ENCODE peak calls at places on chromosomes 5 and 9, in six cellular contexts. A is OCI-LY7, T is SK-N-SH, K is PC-3, G is GM23338, D is MM.1S. M is an unnamed sample.

GRCh38 chr5:159163700-159164044 is 45.7 kb downstream of the RNF145 start:
- DNase-seq in A (no peak), T (no peak), K (no peak), G (no peak), D (no peak), M (no peak)

GRCh38 chr5:14932902-14933475 is 61.4 kb upstream of the ANKH start:
- DNase-seq in A (no peak), T (no peak), K (peak; percentile 24), G (no peak), D (no peak), M (no peak)

GRCh38 chr9:131398204-131398603 is 4.3 kb downstream of the PRRC2B start:
- DNase-seq in A (peak; percentile 75), T (no peak), K (peak; percentile 27), G (no peak), D (peak; percentile 89), M (no peak)

GRCh38 chr9:131590449-131590848 is 45.1 kb downstream of the PRRT1B start:
- DNase-seq in A (no peak), T (no peak), K (no peak), G (no peak), D (no peak), M (no peak)

GRCh38 chr9:122107291-122107805 is 14.2 kb upstream of the TTLL11 start:
- DNase-seq in A (no peak), T (peak; percentile 12), K (no peak), G (no peak), D (no peak), M (no peak)

GRCh38 chr5:133605323-133605722 is 7.0 kb downstream of the FSTL4 start:
- DNase-seq in A (no peak), T (peak; percentile 80), K (no peak), G (no peak), D (no peak), M (no peak)

GRCh38 chr9:93620041-93620506 is 43.7 kb downstream of the PHF2 start:
- DNase-seq in A (no peak), T (no peak), K (no peak), G (peak; percentile 55), D (no peak), M (no peak)

GRCh38 chr5:68180286-68181038 is 35.1 kb upstream of the PIK3R1 start:
- DNase-seq in A (no peak), T (no peak), K (no peak), G (no peak), D (no peak), M (peak; percentile 36)

GRCh38 chr5:128965011-128965637 is at the start of gene SLC27A6:
- DNase-seq in A (no peak), T (peak; percentile 81), K (no peak), G (peak; percentile 78), D (no peak), M (peak; percentile 46)

GRCh38 chr9:69122391-69123141 is 51.5 kb upstream of the TJP2 start:
- DNase-seq in A (peak; percentile 38), T (no peak), K (peak; percentile 65), G (peak; percentile 82), D (no peak), M (peak; percentile 68)

GRCh38 chr9:130177898-130178805 is 5.9 kb downstream of the NCS1 start:
- DNase-seq in A (no peak), T (no peak), K (no peak), G (no peak), D (no peak), M (no peak)

GRCh38 chr5:148708854-148709253 is 54.5 kb upstream of the HTR4 start:
- DNase-seq in A (no peak), T (no peak), K (peak; percentile 44), G (no peak), D (no peak), M (no peak)

GRCh38 chr9:20854444-20854843 is 170.4 kb downstream of the FOCAD start:
- DNase-seq in A (no peak), T (no peak), K (no peak), G (no peak), D (no peak), M (no peak)

GRCh38 chr5:14394365-14394764 is 187.2 kb upstream of the OTULINL start:
- DNase-seq in A (no peak), T (no peak), K (no peak), G (no peak), D (no peak), M (no peak)

GRCh38 chr5:122779451-122779850 is 4.6 kb downstream of the SNX2 start:
- DNase-seq in A (no peak), T (no peak), K (peak; percentile 46), G (no peak), D (no peak), M (no peak)

GRCh38 chr9:14561929-14562386 is 131.3 kb downstream of the ZDHHC21 start:
- DNase-seq in A (no peak), T (no peak), K (peak; percentile 1), G (peak; percentile 53), D (no peak), M (peak; percentile 20)

GRCh38 chr9:89878003-89878411 is 273.2 kb downstream of the GADD45G start:
- DNase-seq in A (no peak), T (no peak), K (no peak), G (no peak), D (no peak), M (no peak)

GRCh38 chr5:55003432-55004065 is 18.2 kb upstream of the ESM1 start:
- DNase-seq in A (no peak), T (no peak), K (no peak), G (no peak), D (no peak), M (no peak)

GRCh38 chr9:91187311-91187964 is 174.3 kb downstream of the AUH start:
- DNase-seq in A (no peak), T (no peak), K (no peak), G (no peak), D (no peak), M (no peak)

GRCh38 chr5:151040211-151040747 is 19.9 kb downstream of the GPX3 start:
- DNase-seq in A (no peak), T (no peak), K (peak; percentile 90), G (no peak), D (no peak), M (peak; percentile 51)

GRCh38 chr5:179858241-179858585 is 404 bp downstream of the MRNIP start:
- DNase-seq in A (peak; percentile 72), T (peak; percentile 72), K (peak; percentile 34), G (peak; percentile 67), D (peak; percentile 47), M (peak; percentile 72)

GRCh38 chr5:180605554-180606214 is 14.4 kb upstream of the SCGB3A1 start:
- DNase-seq in A (peak; percentile 67), T (peak; percentile 74), K (peak; percentile 62), G (peak; percentile 82), D (peak; percentile 69), M (peak; percentile 71)

GRCh38 chr5:41509399-41510175 is 814 bp downstream of the PLCXD3 start:
- DNase-seq in A (no peak), T (peak; percentile 53), K (no peak), G (peak; percentile 41), D (no peak), M (no peak)

GRCh38 chr9:135366104-135366503 is 113.5 kb upstream of the PPP1R26 start:
- DNase-seq in A (no peak), T (no peak), K (no peak), G (no peak), D (no peak), M (no peak)
- H3K4me3 ChIP-seq in A (no peak overlapping the region), T (no peak overlapping the region), K (no peak overlapping the region), G (no peak overlapping the region), D (no peak overlapping the region), M (no peak overlapping the region)

DNA sequence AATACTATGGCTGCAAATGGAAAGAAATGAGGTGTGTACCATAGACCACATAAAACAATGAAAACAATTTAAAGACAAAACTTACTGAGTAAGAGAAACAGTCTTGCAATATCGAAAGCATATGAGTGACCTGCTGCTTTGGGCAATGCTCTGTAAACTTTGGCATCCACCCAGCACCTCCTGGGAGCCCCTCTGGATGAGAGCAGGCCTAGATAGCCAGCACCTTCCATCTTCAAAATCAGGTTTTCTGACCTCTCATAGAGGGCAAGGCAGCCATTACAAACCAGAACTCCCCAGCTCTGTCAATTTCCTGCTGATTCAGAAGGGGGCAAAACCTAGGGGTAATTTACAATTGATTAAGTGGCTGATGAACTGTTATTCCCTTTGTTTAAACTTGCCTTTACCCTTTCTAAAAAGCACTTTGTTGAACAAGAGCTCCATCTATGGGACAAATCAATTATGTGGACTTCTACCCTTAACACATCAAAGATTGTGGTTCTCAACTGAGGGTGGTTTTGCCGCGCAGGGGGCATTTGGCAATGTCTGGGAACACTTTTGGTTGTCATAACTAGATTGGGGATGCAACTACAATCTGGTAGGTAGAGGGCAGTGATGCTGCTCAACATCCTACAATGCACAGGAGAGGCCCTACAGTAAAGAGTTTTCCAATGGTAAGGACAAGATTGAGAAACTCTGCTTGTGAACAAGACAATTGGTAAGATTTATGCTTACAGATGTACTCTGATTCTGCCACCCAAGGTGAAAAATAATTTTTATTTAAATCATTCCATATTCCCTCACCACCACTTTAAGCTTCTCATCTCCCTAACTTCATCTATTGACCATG is 184.2 kb downstream of the MARCHF11 start:
- DNase-seq in A (peak; percentile 4), T (peak; percentile 5), K (peak; percentile 68), G (peak; percentile 72), D (peak; percentile 59), M (peak; percentile 28)
- TF ChIP-seq CTCF in A (peak; percentile 60), T (peak; percentile 72), K (peak; percentile 79), G (peak; percentile 68), D (peak; percentile 67), M (peak; percentile 59)

GRCh38 chr5:156178117-156178516 is 148.8 kb upstream of the SGCD start:
- DNase-seq in A (no peak), T (no peak), K (no peak), G (no peak), D (no peak), M (no peak)
- H3K9me2 ChIP-seq in A (no peaks in the 10 kb centered on the region), T (no peaks in the 10 kb centered on the region), K (no peaks in the 10 kb centered on the region), G (peaks cover 7% of the 10 kb centered on the region), D (no peaks in the 10 kb centered on the region), M (no peaks in the 10 kb centered on the region)

DNA sequence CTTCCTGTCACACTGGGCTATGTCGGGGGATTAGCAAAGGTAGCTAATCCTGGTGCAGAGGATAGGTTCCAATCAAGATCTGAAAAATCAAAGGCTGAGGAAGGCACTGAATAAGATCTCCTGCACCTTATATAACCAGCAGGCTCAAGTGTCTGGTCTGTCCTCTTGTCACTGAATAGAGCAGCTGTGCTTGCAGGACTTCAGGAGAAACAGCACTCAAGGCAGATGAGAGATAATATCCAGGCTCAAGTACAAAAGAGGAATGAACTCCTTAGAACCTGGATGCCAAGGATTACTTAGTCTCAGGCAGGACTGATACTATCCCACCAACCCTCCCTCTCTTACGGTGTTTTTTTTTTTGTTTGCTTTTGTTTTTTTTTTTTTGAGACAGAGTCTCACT is 108.8 kb upstream of the LRRTM2 start:
- DNase-seq in A (no peak), T (no peak), K (peak; percentile 0), G (no peak), D (no peak), M (no peak)
- H3K4me3 ChIP-seq in A (no peak overlapping the region), T (no peak overlapping the region), K (no peak overlapping the region), G (no peak overlapping the region), D (no peak overlapping the region), M (no peak overlapping the region)

GRCh38 chr9:136222896-136223266 is 18.0 kb upstream of the LHX3 start:
- DNase-seq in A (peak; percentile 85), T (no peak), K (no peak), G (no peak), D (no peak), M (no peak)
- TF ChIP-seq CTCF in A (peak; percentile 47), T (no peak), K (no peak), G (no peak), D (no peak), M (no peak)

GRCh38 chr5:136153581-136154236 is 21.1 kb downstream of the SMAD5 start:
- DNase-seq in A (no peak), T (no peak), K (no peak), G (no peak), D (no peak), M (no peak)
- H3K9me2 ChIP-seq in A (no peaks in the 10 kb centered on the region), T (no peaks in the 10 kb centered on the region), K (no peaks in the 10 kb centered on the region), G (no peaks in the 10 kb centered on the region), D (no peaks in the 10 kb centered on the region), M (no peaks in the 10 kb centered on the region)

GRCh38 chr5:138491284-138491648 is 26.0 kb downstream of the EGR1 start:
- DNase-seq in A (no peak), T (no peak), K (no peak), G (no peak), D (no peak), M (no peak)
- H3K4me3 ChIP-seq in A (peak overlapping the region; percentile 68), T (peak overlapping the region; percentile 61), K (peak overlapping the region; percentile 63), G (peak overlapping the region; percentile 68), D (peak overlapping the region; percentile 61), M (peak overlapping the region; percentile 75)